ENCODE peak calls at places on chromosomes 7 and 10, in four cellular contexts. P is right lobe of liver, Z is ascending aorta, S is astrocyte of the spinal cord. Y is an unnamed sample.

GRCh38 chr7:55939514-55940123 is 12.1 kb upstream of the MRPS17 start:
- DNase-seq in P (no peak), Z (no peak), S (no peak), Y (no peak)

GRCh38 chr7:39088730-39089129 is 111.0 kb downstream of the POU6F2 start:
- DNase-seq in P (no peak), Z (no peak), S (no peak), Y (no peak)

GRCh38 chr10:131727612-131728011 is 173.2 kb upstream of the PPP2R2D start:
- DNase-seq in P (no peak), Z (peak; percentile 21), S (no peak), Y (no peak)

GRCh38 chr7:90625562-90625961 is 29.4 kb downstream of the CDK14 start:
- DNase-seq in P (no peak), Z (no peak), S (peak; percentile 47), Y (no peak)

GRCh38 chr10:118918689-118919088 is 110.8 kb upstream of the NANOS1 start:
- DNase-seq in P (no peak), Z (no peak), S (no peak), Y (peak; percentile 31)

GRCh38 chr7:40965745-40966144 is 737.1 kb downstream of the INHBA start:
- DNase-seq in P (no peak), Z (no peak), S (no peak), Y (no peak)

GRCh38 chr7:16604054-16604453 is 41.5 kb downstream of the ANKMY2 start:
- DNase-seq in P (no peak), Z (no peak), S (no peak), Y (peak; percentile 29)

GRCh38 chr10:123157210-123157609 is 3.0 kb downstream of the BUB3 start:
- DNase-seq in P (no peak), Z (no peak), S (no peak), Y (peak; percentile 87)

GRCh38 chr10:78194539-78195402 is 161.1 kb downstream of the RPS24 start:
- DNase-seq in P (no peak), Z (no peak), S (peak; percentile 17), Y (peak; percentile 37)

GRCh38 chr7:6232534-6232933 is 39.9 kb downstream of the CYTH3 start:
- DNase-seq in P (peak; percentile 61), Z (peak; percentile 76), S (no peak), Y (no peak)

GRCh38 chr7:69597278-69598076 is 798 bp upstream of the AUTS2 start:
- DNase-seq in P (peak; percentile 66), Z (peak; percentile 75), S (peak; percentile 10), Y (no peak)

GRCh38 chr10:127553431-127553830 is 4.3 kb downstream of the NPS start:
- DNase-seq in P (no peak), Z (no peak), S (no peak), Y (no peak)

GRCh38 chr10:76644481-76644880 is 993.1 kb downstream of the KCNMA1 start:
- DNase-seq in P (no peak), Z (no peak), S (no peak), Y (no peak)

GRCh38 chr10:73862011-73862410 is 12.3 kb downstream of the CAMK2G start:
- DNase-seq in P (no peak), Z (no peak), S (no peak), Y (no peak)

GRCh38 chr10:73650537-73651331 is 5.1 kb downstream of the SYNPO2L start:
- DNase-seq in P (no peak), Z (no peak), S (peak; percentile 69), Y (peak; percentile 76)

GRCh38 chr7:1844956-1845390 is 174.9 kb downstream of the ELFN1 start:
- DNase-seq in P (no peak), Z (peak; percentile 56), S (no peak), Y (no peak)

GRCh38 chr7:44114586-44115310 is 8.6 kb downstream of the POLD2 start:
- DNase-seq in P (peak; percentile 26), Z (no peak), S (no peak), Y (no peak)

GRCh38 chr10:79404231-79404609 is 41.2 kb downstream of the ZCCHC24 start:
- DNase-seq in P (peak; percentile 72), Z (peak; percentile 78), S (peak; percentile 81), Y (no peak)

GRCh38 chr7:30907527-30908267 is 4.0 kb upstream of the AQP1 start:
- DNase-seq in P (peak; percentile 41), Z (no peak), S (no peak), Y (no peak)

GRCh38 chr7:32506266-32507054 is 11.2 kb downstream of the AVL9 start:
- DNase-seq in P (no peak), Z (no peak), S (peak; percentile 86), Y (peak; percentile 92)

GRCh38 chr7:27124096-27124978 is 6.2 kb downstream of the HOXA4 start:
- DNase-seq in P (no peak), Z (peak; percentile 81), S (peak; percentile 99), Y (no peak)

GRCh38 chr7:127792528-127793342 is 140.7 kb downstream of the SND1 start:
- DNase-seq in P (peak; percentile 57), Z (no peak), S (no peak), Y (peak; percentile 23)

GRCh38 chr7:138866353-138866752 is 68.4 kb upstream of the ATP6V0A4 start:
- DNase-seq in P (no peak), Z (no peak), S (no peak), Y (no peak)

GRCh38 chr7:14734839-14735321 is 167.7 kb downstream of the DGKB start:
- DNase-seq in P (no peak), Z (no peak), S (no peak), Y (no peak)

GRCh38 chr7:29479606-29480200 is 83.9 kb upstream of the PRR15 start:
- DNase-seq in P (peak; percentile 69), Z (no peak), S (no peak), Y (no peak)

GRCh38 chr7:63112764-63113712 is 885.6 kb upstream of the ZNF722 start:
- DNase-seq in P (no peak), Z (no peak), S (no peak), Y (no peak)

GRCh38 chr10:104478380-104478779 is 124.7 kb downstream of the CFAP58 start:
- DNase-seq in P (no peak), Z (no peak), S (no peak), Y (no peak)

GRCh38 chr7:151088019-151088855 is 2.0 kb downstream of the AGAP3 start:
- DNase-seq in P (no peak), Z (no peak), S (peak; percentile 34), Y (no peak)

GRCh38 chr7:127655720-127656119 is 3.7 kb downstream of the SND1 start:
- DNase-seq in P (no peak), Z (no peak), S (no peak), Y (no peak)

GRCh38 chr7:44533301-44534055 is 7.7 kb downstream of the NPC1L1 start:
- DNase-seq in P (no peak), Z (no peak), S (peak; percentile 9), Y (no peak)

GRCh38 chr7:150942591-150943452 is 35.3 kb downstream of the KCNH2 start:
- DNase-seq in P (peak; percentile 32), Z (peak; percentile 58), S (no peak), Y (no peak)

GRCh38 chr7:154591544-154591943 is 411.4 kb downstream of the PAXIP1 start:
- DNase-seq in P (no peak), Z (no peak), S (no peak), Y (no peak)

GRCh38 chr10:123398756-123399155 is 244.6 kb downstream of the BUB3 start:
- DNase-seq in P (no peak), Z (no peak), S (no peak), Y (no peak)

GRCh38 chr10:77179015-77179695 is 458.5 kb downstream of the KCNMA1 start:
- DNase-seq in P (no peak), Z (peak; percentile 89), S (peak; percentile 91), Y (peak; percentile 83)

GRCh38 chr7:130939285-130940095 is 205.5 kb upstream of the KLF14 start:
- DNase-seq in P (no peak), Z (no peak), S (peak; percentile 30), Y (no peak)
- TF ChIP-seq CTCF in P (peak; percentile 19), Z (no peak), S (peak; percentile 4), Y (no peak)

GRCh38 chr7:22589641-22590141 is 89.7 kb upstream of the STEAP1B start:
- DNase-seq in P (no peak), Z (peak; percentile 91), S (peak; percentile 92), Y (no peak)
- H3K4me3 ChIP-seq in P (no peak overlapping the region), Z (peak overlapping the region; percentile 26), S (no peak overlapping the region), Y (no peak overlapping the region)

GRCh38 chr7:51060536-51060935 is 256.1 kb downstream of the COBL start:
- DNase-seq in P (no peak), Z (no peak), S (no peak), Y (no peak)
- TF ChIP-seq CTCF in P (no peak), Z (no peak), S (no peak), Y (no peak)

GRCh38 chr10:88657901-88658300 is 6.3 kb upstream of the LIPF start:
- DNase-seq in P (no peak), Z (no peak), S (peak; percentile 44), Y (peak; percentile 88)

GRCh38 chr10:88661577-88661976 is 2.7 kb upstream of the LIPF start:
- DNase-seq in P (no peak), Z (no peak), S (no peak), Y (no peak)

GRCh38 chr10:88659725-88660592 is 4.3 kb upstream of the LIPF start:
- DNase-seq in P (no peak), Z (no peak), S (no peak), Y (no peak)

GRCh38 chr10:88661018-88661417 is 3.2 kb upstream of the LIPF start:
- DNase-seq in P (no peak), Z (no peak), S (no peak), Y (no peak)

GRCh38 chr10:88660593-88660884 is 3.7 kb upstream of the LIPF start:
- DNase-seq in P (no peak), Z (no peak), S (no peak), Y (no peak)
- H3K4me3 ChIP-seq in P (no peak overlapping the region), Z (no peak overlapping the region), S (no peak overlapping the region), Y (no peak overlapping the region)

Y was measured in bronchial epithelial cell.